ENCODE peak calls at places on chromosomes 1 and 21, in four cellular contexts. One of them, this sample, is unnamed.

GRCh38 chr1:31183927-31184554 is 55.6 kb downstream of the NKAIN1 start:
- DNase-seq in A549: peak; percentile 40
- DNase-seq in K562: peak; percentile 67
- DNase-seq in HepG2: peak; percentile 46
- DNase-seq in this sample: no peak

GRCh38 chr1:118360817-118361216 is 175.8 kb upstream of the SPAG17 start:
- DNase-seq in A549: no peak
- DNase-seq in K562: no peak
- DNase-seq in HepG2: no peak
- DNase-seq in this sample: no peak

GRCh38 chr1:24526940-24527542 is 24.4 kb downstream of the RCAN3 start:
- DNase-seq in A549: peak; percentile 25
- DNase-seq in K562: peak; percentile 46
- DNase-seq in HepG2: no peak
- DNase-seq in this sample: no peak

GRCh38 chr1:164560504-164560903 is 1.5 kb downstream of the PBX1 start:
- DNase-seq in A549: no peak
- DNase-seq in K562: no peak
- DNase-seq in HepG2: no peak
- DNase-seq in this sample: no peak

GRCh38 chr1:46757256-46757955 is 38.5 kb upstream of the EFCAB14 start:
- DNase-seq in A549: no peak
- DNase-seq in K562: no peak
- DNase-seq in HepG2: no peak
- DNase-seq in this sample: no peak

GRCh38 chr1:111803951-111804350 is 48.2 kb downstream of the DDX20 start:
- DNase-seq in A549: no peak
- DNase-seq in K562: no peak
- DNase-seq in HepG2: no peak
- DNase-seq in this sample: no peak

GRCh38 chr1:226739696-226740065 is 599 bp upstream of the ITPKB start:
- DNase-seq in A549: no peak
- DNase-seq in K562: no peak
- DNase-seq in HepG2: no peak
- DNase-seq in this sample: no peak

GRCh38 chr1:226679853-226680516 is 59.1 kb downstream of the ITPKB start:
- DNase-seq in A549: no peak
- DNase-seq in K562: peak; percentile 78
- DNase-seq in HepG2: no peak
- DNase-seq in this sample: no peak

GRCh38 chr1:235513495-235514366 is 9.5 kb upstream of the B3GALNT2 start:
- DNase-seq in A549: peak; percentile 74
- DNase-seq in K562: peak; percentile 54
- DNase-seq in HepG2: peak; percentile 69
- DNase-seq in this sample: no peak

GRCh38 chr1:234975122-234975940 is 153.3 kb downstream of the TOMM20 start:
- DNase-seq in A549: peak; percentile 99
- DNase-seq in K562: peak; percentile 90
- DNase-seq in HepG2: peak; percentile 100
- DNase-seq in this sample: no peak

GRCh38 chr1:20359451-20360330 is 69.0 kb downstream of the VWA5B1 start:
- DNase-seq in A549: no peak
- DNase-seq in K562: no peak
- DNase-seq in HepG2: no peak
- DNase-seq in this sample: no peak

GRCh38 chr1:226882631-226883409 is 12.4 kb downstream of the PSEN2 start:
- DNase-seq in A549: no peak
- DNase-seq in K562: no peak
- DNase-seq in HepG2: no peak
- DNase-seq in this sample: peak; percentile 86

GRCh38 chr21:34845521-34846213 is 176.9 kb downstream of the CLIC6 start:
- DNase-seq in A549: no peak
- DNase-seq in K562: no peak
- DNase-seq in HepG2: no peak
- DNase-seq in this sample: peak; percentile 60

GRCh38 chr1:21296509-21297354 is 6.5 kb upstream of the ECE1 start:
- DNase-seq in A549: no peak
- DNase-seq in K562: no peak
- DNase-seq in HepG2: no peak
- DNase-seq in this sample: no peak

GRCh38 chr1:164637461-164638375 is 78.7 kb downstream of the PBX1 start:
- DNase-seq in A549: peak; percentile 78
- DNase-seq in K562: no peak
- DNase-seq in HepG2: no peak
- DNase-seq in this sample: no peak

GRCh38 chr1:100995196-100995983 is 30.2 kb downstream of the DPH5 start:
- DNase-seq in A549: no peak
- DNase-seq in K562: no peak
- DNase-seq in HepG2: no peak
- DNase-seq in this sample: no peak

GRCh38 chr1:102588536-102588935 is 519.8 kb downstream of the COL11A1 start:
- DNase-seq in A549: no peak
- DNase-seq in K562: no peak
- DNase-seq in HepG2: no peak
- DNase-seq in this sample: no peak

GRCh38 chr1:78996791-78997190 is 9.7 kb downstream of the ADGRL4 start:
- DNase-seq in A549: no peak
- DNase-seq in K562: no peak
- DNase-seq in HepG2: no peak
- DNase-seq in this sample: no peak

GRCh38 chr1:116345830-116346229 is 27.2 kb upstream of the ATP1A1 start:
- DNase-seq in A549: no peak
- DNase-seq in K562: no peak
- DNase-seq in HepG2: no peak
- DNase-seq in this sample: no peak

GRCh38 chr1:230268371-230269170 is 157.6 kb downstream of the PGBD5 start:
- DNase-seq in A549: peak; percentile 64
- DNase-seq in K562: peak; percentile 80
- DNase-seq in HepG2: peak; percentile 56
- DNase-seq in this sample: no peak

GRCh38 chr1:212608956-212609700 is 567 bp downstream of the ATF3 start:
- DNase-seq in A549: no peak
- DNase-seq in K562: peak; percentile 64
- DNase-seq in HepG2: peak; percentile 36
- DNase-seq in this sample: no peak

GRCh38 chr1:161994153-161994814 is 29.4 kb downstream of the OLFML2B start:
- DNase-seq in A549: no peak
- DNase-seq in K562: no peak
- DNase-seq in HepG2: no peak
- DNase-seq in this sample: no peak

GRCh38 chr1:201713093-201713810 is 115.7 kb upstream of the IPO9 start:
- DNase-seq in A549: peak; percentile 96
- DNase-seq in K562: no peak
- DNase-seq in HepG2: no peak
- DNase-seq in this sample: no peak

GRCh38 chr1:223515416-223515815 is 122.2 kb downstream of the CCDC185 start:
- DNase-seq in A549: no peak
- DNase-seq in K562: no peak
- DNase-seq in HepG2: no peak
- DNase-seq in this sample: no peak

GRCh38 chr21:26194811-26195251 is 24.3 kb upstream of the APP start:
- DNase-seq in A549: no peak
- DNase-seq in K562: no peak
- DNase-seq in HepG2: no peak
- DNase-seq in this sample: no peak

GRCh38 chr1:15858672-15859372 is 11.3 kb downstream of the SPEN start:
- DNase-seq in A549: no peak
- DNase-seq in K562: no peak
- DNase-seq in HepG2: no peak
- DNase-seq in this sample: no peak

GRCh38 chr1:95232646-95233320 is 1.2 kb upstream of the RWDD3 start:
- DNase-seq in A549: no peak
- DNase-seq in K562: no peak
- DNase-seq in HepG2: no peak
- DNase-seq in this sample: no peak

GRCh38 chr1:38872401-38873026 is 634 bp downstream of the MYCBP start:
- DNase-seq in A549: no peak
- DNase-seq in K562: peak; percentile 42
- DNase-seq in HepG2: no peak
- DNase-seq in this sample: no peak

GRCh38 chr1:167517535-167518330 is 596 bp downstream of the CD247 start:
- DNase-seq in A549: no peak
- DNase-seq in K562: peak; percentile 88
- DNase-seq in HepG2: no peak
- DNase-seq in this sample: no peak
- TF ChIP-seq KDM1A in A549: no peak
- TF ChIP-seq KDM1A in K562: no peak
- TF ChIP-seq KDM1A in HepG2: no peak
- TF ChIP-seq KDM1A in this sample: no peak

GRCh38 chr1:44212355-44213221 is 683 bp upstream of the DMAP1 start:
- DNase-seq in A549: no peak
- DNase-seq in K562: no peak
- DNase-seq in HepG2: no peak
- DNase-seq in this sample: peak; percentile 7

GRCh38 chr1:44208216-44208615 is 5.1 kb upstream of the DMAP1 start:
- DNase-seq in A549: no peak
- DNase-seq in K562: no peak
- DNase-seq in HepG2: no peak
- DNase-seq in this sample: no peak

GRCh38 chr1:44213222-44214112 is at the start of gene DMAP1:
- DNase-seq in A549: peak; percentile 82
- DNase-seq in K562: peak; percentile 84
- DNase-seq in HepG2: peak; percentile 71
- DNase-seq in this sample: peak; percentile 46

DNA sequence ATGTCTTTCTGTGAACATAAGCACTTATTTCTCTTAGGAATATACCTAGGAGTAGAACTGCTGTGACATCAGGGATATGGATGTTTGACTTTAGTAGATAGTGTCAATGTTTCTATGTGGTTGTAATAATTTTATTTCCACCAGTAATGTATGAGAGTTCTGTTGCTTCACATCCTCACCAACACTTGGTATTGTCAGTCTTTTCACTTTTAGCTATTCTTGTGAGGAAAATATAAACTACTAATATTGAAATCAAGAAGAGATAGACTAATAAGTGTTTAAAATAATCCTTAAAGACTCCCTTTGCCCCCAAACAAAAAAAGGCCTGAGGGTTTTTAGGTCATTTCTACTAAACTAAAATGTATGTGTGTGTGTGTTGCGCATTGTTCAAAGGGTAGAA is 2.7 kb upstream of the DMAP1 start:
- DNase-seq in A549: no peak
- DNase-seq in K562: no peak
- DNase-seq in HepG2: no peak
- DNase-seq in this sample: no peak
- TF ChIP-seq REST in A549: no peak
- TF ChIP-seq REST in K562: no peak
- TF ChIP-seq REST in HepG2: no peak
- TF ChIP-seq REST in this sample: no peak

GRCh38 chr1:84368441-84368840 is 29.8 kb upstream of the DNASE2B start:
- DNase-seq in A549: no peak
- DNase-seq in K562: no peak
- DNase-seq in HepG2: no peak
- DNase-seq in this sample: no peak

GRCh38 chr1:84370266-84370665 is 28.0 kb upstream of the DNASE2B start:
- DNase-seq in A549: no peak
- DNase-seq in K562: no peak
- DNase-seq in HepG2: no peak
- DNase-seq in this sample: no peak

GRCh38 chr1:84366786-84367185 is 31.5 kb upstream of the DNASE2B start:
- DNase-seq in A549: no peak
- DNase-seq in K562: no peak
- DNase-seq in HepG2: no peak
- DNase-seq in this sample: no peak

GRCh38 chr1:84365225-84366221 is 32.8 kb upstream of the DNASE2B start:
- DNase-seq in A549: peak; percentile 76
- DNase-seq in K562: peak; percentile 27
- DNase-seq in HepG2: peak; percentile 44
- DNase-seq in this sample: no peak

GRCh38 chr1:84367219-84367618 is 31.1 kb upstream of the DNASE2B start:
- DNase-seq in A549: no peak
- DNase-seq in K562: no peak
- DNase-seq in HepG2: no peak
- DNase-seq in this sample: no peak
- TF ChIP-seq CEBPB in A549: no peak
- TF ChIP-seq CEBPB in K562: no peak
- TF ChIP-seq CEBPB in HepG2: no peak
- TF ChIP-seq CEBPB in this sample: no peak

GRCh38 chr1:168331569-168331968 is 50.9 kb downstream of the TBX19 start:
- DNase-seq in A549: no peak
- DNase-seq in K562: no peak
- DNase-seq in HepG2: no peak
- DNase-seq in this sample: no peak
- TF ChIP-seq KDM1A in A549: no peak
- TF ChIP-seq KDM1A in K562: no peak
- TF ChIP-seq KDM1A in HepG2: no peak
- TF ChIP-seq KDM1A in this sample: no peak

DNA sequence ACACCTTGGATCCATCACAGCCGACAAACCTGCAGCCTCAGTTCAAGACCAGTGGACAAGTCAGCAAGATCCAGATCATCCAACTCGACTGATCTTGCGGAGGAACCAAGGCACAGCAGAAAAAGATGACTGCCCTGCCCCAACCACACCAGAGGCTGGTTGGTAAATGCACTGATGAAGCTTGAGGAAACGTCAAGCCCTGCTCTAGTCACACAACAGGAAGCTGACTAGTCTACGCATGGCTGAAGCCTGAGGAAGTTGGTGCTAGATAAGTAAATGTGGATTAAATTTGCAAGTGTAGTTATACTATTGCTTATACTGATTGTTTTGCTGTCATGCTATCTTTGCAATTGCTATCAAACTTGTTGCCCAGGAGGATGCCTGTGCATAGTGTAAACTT is 89.0 kb downstream of the LIPI start:
- DNase-seq in A549: no peak
- DNase-seq in K562: no peak
- DNase-seq in HepG2: no peak
- DNase-seq in this sample: no peak
- TF ChIP-seq REST in A549: no peak
- TF ChIP-seq REST in K562: no peak
- TF ChIP-seq REST in HepG2: no peak
- TF ChIP-seq REST in this sample: no peak